ENCODE peak calls at places on chromosomes 12 and 14, in five cellular contexts. One of them, this sample, is unnamed.

GRCh38 chr12:30746190-30746589 is 8.6 kb downstream of the CAPRIN2 start:
- DNase-seq in mesendoderm: no peak
- DNase-seq in heart left ventricle: no peak
- DNase-seq in CD8-positive, alpha-beta memory T cell: no peak
- DNase-seq in thoracic aorta: no peak
- DNase-seq in this sample: no peak

GRCh38 chr12:118175823-118176447 is 40.0 kb downstream of the PEBP1 start:
- DNase-seq in CD8-positive, alpha-beta memory T cell: no peak
- DNase-seq in heart left ventricle: no peak
- DNase-seq in thoracic aorta: no peak
- DNase-seq in mesendoderm: no peak
- DNase-seq in this sample: no peak

GRCh38 chr12:88578821-88579518 is 1.3 kb downstream of the KITLG start:
- DNase-seq in CD8-positive, alpha-beta memory T cell: no peak
- DNase-seq in heart left ventricle: no peak
- DNase-seq in mesendoderm: peak; percentile 86
- DNase-seq in thoracic aorta: no peak
- DNase-seq in this sample: no peak

GRCh38 chr12:108367436-108367835 is 28.3 kb upstream of the CMKLR1 start:
- DNase-seq in mesendoderm: no peak
- DNase-seq in heart left ventricle: no peak
- DNase-seq in CD8-positive, alpha-beta memory T cell: no peak
- DNase-seq in thoracic aorta: no peak
- DNase-seq in this sample: no peak

GRCh38 chr12:46154221-46154975 is 114.4 kb downstream of the SLC38A1 start:
- DNase-seq in CD8-positive, alpha-beta memory T cell: no peak
- DNase-seq in mesendoderm: no peak
- DNase-seq in heart left ventricle: no peak
- DNase-seq in thoracic aorta: no peak
- DNase-seq in this sample: no peak

GRCh38 chr12:109880049-109880931 is at the start of gene GLTP:
- DNase-seq in thoracic aorta: peak; percentile 20
- DNase-seq in mesendoderm: peak; percentile 91
- DNase-seq in heart left ventricle: peak; percentile 91
- DNase-seq in CD8-positive, alpha-beta memory T cell: peak; percentile 93
- DNase-seq in this sample: peak; percentile 87

GRCh38 chr12:101713059-101713682 is 15.7 kb downstream of the CHPT1 start:
- DNase-seq in heart left ventricle: peak; percentile 55
- DNase-seq in thoracic aorta: no peak
- DNase-seq in mesendoderm: no peak
- DNase-seq in CD8-positive, alpha-beta memory T cell: no peak
- DNase-seq in this sample: peak; percentile 25

GRCh38 chr14:50139192-50139591 is 22.8 kb upstream of the VCPKMT start:
- DNase-seq in thoracic aorta: no peak
- DNase-seq in CD8-positive, alpha-beta memory T cell: no peak
- DNase-seq in mesendoderm: peak; percentile 75
- DNase-seq in heart left ventricle: no peak
- DNase-seq in this sample: no peak

GRCh38 chr14:105433161-105433605 is 13.6 kb downstream of the MTA1 start:
- DNase-seq in thoracic aorta: no peak
- DNase-seq in CD8-positive, alpha-beta memory T cell: no peak
- DNase-seq in heart left ventricle: no peak
- DNase-seq in mesendoderm: no peak
- DNase-seq in this sample: no peak

GRCh38 chr12:125262866-125263265 is 197.6 kb downstream of the AACS start:
- DNase-seq in mesendoderm: peak; percentile 19
- DNase-seq in CD8-positive, alpha-beta memory T cell: no peak
- DNase-seq in thoracic aorta: no peak
- DNase-seq in heart left ventricle: no peak
- DNase-seq in this sample: no peak

GRCh38 chr14:67170706-67171105 is 18.5 kb upstream of the GARIN2 start:
- DNase-seq in mesendoderm: no peak
- DNase-seq in thoracic aorta: no peak
- DNase-seq in CD8-positive, alpha-beta memory T cell: no peak
- DNase-seq in heart left ventricle: no peak
- DNase-seq in this sample: no peak

GRCh38 chr12:14827043-14827442 is 13.1 kb upstream of the SMCO3 start:
- DNase-seq in mesendoderm: no peak
- DNase-seq in heart left ventricle: no peak
- DNase-seq in CD8-positive, alpha-beta memory T cell: no peak
- DNase-seq in thoracic aorta: no peak
- DNase-seq in this sample: no peak

GRCh38 chr12:108635201-108635996 is 1.7 kb upstream of the SELPLG start:
- DNase-seq in mesendoderm: peak; percentile 26
- DNase-seq in CD8-positive, alpha-beta memory T cell: peak; percentile 73
- DNase-seq in thoracic aorta: no peak
- DNase-seq in heart left ventricle: no peak
- DNase-seq in this sample: no peak

GRCh38 chr14:66009104-66009503 is 477.1 kb upstream of the CCDC196 start:
- DNase-seq in heart left ventricle: peak; percentile 24
- DNase-seq in CD8-positive, alpha-beta memory T cell: no peak
- DNase-seq in mesendoderm: peak; percentile 94
- DNase-seq in thoracic aorta: no peak
- DNase-seq in this sample: no peak

GRCh38 chr14:22886500-22887259 is 3.7 kb downstream of the REM2 start:
- DNase-seq in thoracic aorta: peak; percentile 25
- DNase-seq in CD8-positive, alpha-beta memory T cell: peak; percentile 71
- DNase-seq in mesendoderm: peak; percentile 94
- DNase-seq in heart left ventricle: peak; percentile 68
- DNase-seq in this sample: peak; percentile 71

GRCh38 chr14:23252420-23253333 is 14.9 kb downstream of the RNF212B start:
- DNase-seq in thoracic aorta: no peak
- DNase-seq in heart left ventricle: no peak
- DNase-seq in mesendoderm: peak; percentile 85
- DNase-seq in CD8-positive, alpha-beta memory T cell: no peak
- DNase-seq in this sample: no peak

GRCh38 chr12:106885026-106885425 is 70.7 kb upstream of the TMEM263 start:
- DNase-seq in thoracic aorta: no peak
- DNase-seq in heart left ventricle: no peak
- DNase-seq in CD8-positive, alpha-beta memory T cell: no peak
- DNase-seq in mesendoderm: no peak
- DNase-seq in this sample: no peak

GRCh38 chr14:68688872-68689371 is 103.9 kb downstream of the ZFP36L1 start:
- DNase-seq in mesendoderm: no peak
- DNase-seq in thoracic aorta: no peak
- DNase-seq in heart left ventricle: no peak
- DNase-seq in CD8-positive, alpha-beta memory T cell: no peak
- DNase-seq in this sample: no peak

GRCh38 chr12:28893365-28893764 is 255.7 kb upstream of the FAR2 start:
- DNase-seq in thoracic aorta: no peak
- DNase-seq in CD8-positive, alpha-beta memory T cell: no peak
- DNase-seq in mesendoderm: no peak
- DNase-seq in heart left ventricle: no peak
- DNase-seq in this sample: no peak

GRCh38 chr14:49621114-49621881 is 699 bp downstream of the MGAT2 start:
- DNase-seq in thoracic aorta: peak; percentile 25
- DNase-seq in mesendoderm: peak; percentile 87
- DNase-seq in CD8-positive, alpha-beta memory T cell: no peak
- DNase-seq in heart left ventricle: peak; percentile 84
- DNase-seq in this sample: peak; percentile 71

GRCh38 chr14:61663312-61663974 is 31.9 kb upstream of the HIF1A start:
- DNase-seq in thoracic aorta: no peak
- DNase-seq in CD8-positive, alpha-beta memory T cell: peak; percentile 19
- DNase-seq in heart left ventricle: no peak
- DNase-seq in mesendoderm: no peak
- DNase-seq in this sample: no peak
- H3K27ac ChIP-seq in thoracic aorta: no peak overlapping the region
- H3K27ac ChIP-seq in CD8-positive, alpha-beta memory T cell: peak overlapping the region; percentile 5
- H3K27ac ChIP-seq in heart left ventricle: no peak overlapping the region
- H3K27ac ChIP-seq in mesendoderm: no peak overlapping the region
- H3K27ac ChIP-seq in this sample: no peak overlapping the region

DNA sequence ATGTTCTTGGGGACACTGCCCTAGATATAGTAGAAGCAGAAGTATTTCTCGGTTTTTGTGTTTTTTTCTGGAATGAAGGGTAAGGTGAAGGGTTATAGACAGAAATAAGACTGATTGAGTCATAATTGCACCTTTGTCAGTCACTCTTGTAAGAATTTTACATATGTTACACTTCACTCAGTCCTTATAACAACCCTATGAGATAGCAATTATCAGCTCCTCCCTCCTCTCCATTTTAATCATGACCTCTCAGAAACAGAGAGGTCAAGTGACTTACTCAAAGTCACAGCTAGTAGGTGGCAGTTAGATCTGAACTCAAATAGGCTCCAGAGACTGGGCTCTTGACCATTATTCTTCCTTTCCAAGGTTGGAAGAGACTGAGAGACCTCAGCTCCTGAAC is 121.1 kb downstream of the CRADD start:
- DNase-seq in thoracic aorta: no peak
- DNase-seq in mesendoderm: no peak
- DNase-seq in CD8-positive, alpha-beta memory T cell: no peak
- DNase-seq in heart left ventricle: no peak
- DNase-seq in this sample: no peak
- H3K27me3 ChIP-seq in thoracic aorta: no peaks in the 10 kb centered on the region
- H3K27me3 ChIP-seq in mesendoderm: no peaks in the 10 kb centered on the region
- H3K27me3 ChIP-seq in CD8-positive, alpha-beta memory T cell: no peaks in the 10 kb centered on the region
- H3K27me3 ChIP-seq in heart left ventricle: no peaks in the 10 kb centered on the region
- H3K27me3 ChIP-seq in this sample: no peaks in the 10 kb centered on the region

DNA sequence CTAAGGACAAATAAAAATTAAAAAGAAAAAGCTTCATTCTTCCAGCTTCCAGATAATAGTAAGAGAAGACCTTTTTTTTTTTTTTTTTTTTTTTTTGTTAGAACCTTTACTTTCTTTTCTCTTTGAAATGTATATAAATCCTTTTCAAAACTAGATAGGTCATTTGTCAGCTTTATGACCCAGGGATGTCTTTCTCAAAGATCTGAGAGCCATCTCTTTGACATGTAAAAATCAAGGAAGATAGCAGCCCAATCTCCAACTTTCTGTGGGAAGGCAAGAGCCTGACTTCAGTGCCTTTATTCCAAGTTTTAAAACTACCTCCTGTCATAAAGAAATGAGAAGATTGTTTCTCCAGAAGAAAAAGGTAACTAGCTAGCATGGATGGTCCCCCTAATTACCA is 203.3 kb upstream of the LRFN5 start:
- DNase-seq in heart left ventricle: no peak
- DNase-seq in CD8-positive, alpha-beta memory T cell: no peak
- DNase-seq in mesendoderm: peak; percentile 17
- DNase-seq in thoracic aorta: no peak
- DNase-seq in this sample: no peak
- H3K27ac ChIP-seq in heart left ventricle: no peak overlapping the region
- H3K27ac ChIP-seq in CD8-positive, alpha-beta memory T cell: no peak overlapping the region
- H3K27ac ChIP-seq in mesendoderm: no peak overlapping the region
- H3K27ac ChIP-seq in thoracic aorta: no peak overlapping the region
- H3K27ac ChIP-seq in this sample: no peak overlapping the region

DNA sequence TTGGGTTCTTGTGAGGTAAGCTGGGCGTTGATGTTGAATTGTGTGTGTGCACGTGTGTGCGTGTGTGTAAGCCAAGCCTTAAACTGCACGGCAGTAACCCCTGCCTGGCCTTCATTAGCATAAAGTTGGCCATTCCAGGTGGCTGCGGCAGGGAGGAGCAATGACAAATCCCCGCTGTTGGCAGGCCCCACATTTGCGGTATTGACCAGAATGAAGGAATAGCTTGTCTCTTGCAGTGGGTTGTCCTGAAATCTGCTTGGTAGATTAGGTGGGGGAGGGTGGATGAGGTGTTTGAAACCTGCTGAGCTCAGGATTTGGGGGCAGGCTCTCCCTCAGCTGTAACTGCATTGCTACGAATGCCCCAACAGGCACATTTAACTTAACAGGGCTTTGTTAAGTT is 7.3 kb downstream of the VSX2 start:
- DNase-seq in thoracic aorta: no peak
- DNase-seq in mesendoderm: no peak
- DNase-seq in heart left ventricle: no peak
- DNase-seq in CD8-positive, alpha-beta memory T cell: no peak
- DNase-seq in this sample: no peak
- H3K27me3 ChIP-seq in thoracic aorta: peaks cover 13% of the 10 kb centered on the region
- H3K27me3 ChIP-seq in mesendoderm: peaks cover 25% of the 10 kb centered on the region
- H3K27me3 ChIP-seq in heart left ventricle: peaks cover 51% of the 10 kb centered on the region
- H3K27me3 ChIP-seq in CD8-positive, alpha-beta memory T cell: peaks cover 42% of the 10 kb centered on the region
- H3K27me3 ChIP-seq in this sample: peaks cover 72% of the 10 kb centered on the region

GRCh38 chr12:34219046-34219770 is 196.9 kb downstream of the ALG10 start:
- DNase-seq in thoracic aorta: no peak
- DNase-seq in CD8-positive, alpha-beta memory T cell: peak; percentile 12
- DNase-seq in heart left ventricle: no peak
- DNase-seq in mesendoderm: peak; percentile 14
- DNase-seq in this sample: no peak
- H3K27ac ChIP-seq in thoracic aorta: no peak overlapping the region
- H3K27ac ChIP-seq in CD8-positive, alpha-beta memory T cell: no peak overlapping the region
- H3K27ac ChIP-seq in heart left ventricle: no peak overlapping the region
- H3K27ac ChIP-seq in mesendoderm: no peak overlapping the region
- H3K27ac ChIP-seq in this sample: peak overlapping the region; percentile 54

DNA sequence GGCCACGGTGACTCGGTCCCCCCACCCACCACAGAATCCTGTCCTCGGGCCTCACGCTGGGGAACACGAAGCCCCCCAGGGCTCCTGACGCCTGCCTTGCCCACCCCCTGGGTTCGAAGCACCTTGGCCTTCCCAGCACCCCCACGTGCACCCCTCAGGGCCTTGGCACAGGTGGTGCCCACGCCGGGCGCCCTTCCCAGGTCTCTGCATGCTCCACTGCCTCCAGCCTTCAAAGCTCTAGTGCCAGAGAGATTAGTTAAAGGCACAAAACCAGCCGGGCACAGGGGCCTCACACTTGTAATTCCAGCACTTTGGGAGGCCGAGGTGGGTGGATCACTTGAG is 61.8 kb downstream of the NOC4L start:
- DNase-seq in mesendoderm: no peak
- DNase-seq in thoracic aorta: no peak
- DNase-seq in heart left ventricle: no peak
- DNase-seq in CD8-positive, alpha-beta memory T cell: no peak
- DNase-seq in this sample: no peak
- H3K27me3 ChIP-seq in mesendoderm: no peaks in the 10 kb centered on the region
- H3K27me3 ChIP-seq in thoracic aorta: no peaks in the 10 kb centered on the region
- H3K27me3 ChIP-seq in heart left ventricle: peaks cover 58% of the 10 kb centered on the region
- H3K27me3 ChIP-seq in CD8-positive, alpha-beta memory T cell: peaks cover 20% of the 10 kb centered on the region
- H3K27me3 ChIP-seq in this sample: peaks cover 81% of the 10 kb centered on the region

DNA sequence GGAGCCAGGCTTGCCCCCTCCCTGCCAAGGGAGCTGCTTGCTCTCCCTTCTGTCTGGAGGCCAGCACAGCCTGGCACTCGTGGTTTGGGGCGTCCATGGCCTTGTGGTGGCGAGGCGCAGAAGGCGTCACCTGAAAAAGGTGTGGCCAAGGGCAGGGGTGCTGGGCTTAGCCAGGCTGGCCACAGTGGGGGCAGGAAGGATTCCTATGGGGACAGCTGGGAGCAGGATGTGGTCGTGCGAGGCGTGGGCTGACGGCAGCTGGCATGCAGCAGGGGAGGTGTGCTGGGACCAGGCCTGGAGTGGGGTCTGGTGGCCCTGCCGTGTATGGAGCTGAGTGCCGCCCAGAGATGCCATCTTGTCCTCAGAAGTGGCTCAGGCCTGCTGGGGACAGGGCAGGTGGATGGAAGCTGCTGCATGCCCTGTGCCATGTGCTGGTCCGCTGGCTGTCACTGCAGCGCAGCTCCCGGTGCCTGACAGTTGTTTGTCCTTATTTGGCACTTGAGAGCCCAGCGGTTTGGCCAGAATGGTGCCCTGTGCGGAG is 30.0 kb downstream of the SH2B3 start:
- DNase-seq in thoracic aorta: no peak
- DNase-seq in CD8-positive, alpha-beta memory T cell: peak; percentile 57
- DNase-seq in mesendoderm: no peak
- DNase-seq in heart left ventricle: no peak
- DNase-seq in this sample: no peak
- H3K27ac ChIP-seq in thoracic aorta: no peak overlapping the region
- H3K27ac ChIP-seq in CD8-positive, alpha-beta memory T cell: peak overlapping the region; percentile 98
- H3K27ac ChIP-seq in mesendoderm: no peak overlapping the region
- H3K27ac ChIP-seq in heart left ventricle: peak overlapping the region; percentile 85
- H3K27ac ChIP-seq in this sample: peak overlapping the region; percentile 97

GRCh38 chr14:76386922-76387782 is 11.2 kb downstream of the ESRRB start:
- DNase-seq in heart left ventricle: peak; percentile 67
- DNase-seq in thoracic aorta: no peak
- DNase-seq in mesendoderm: peak; percentile 80
- DNase-seq in CD8-positive, alpha-beta memory T cell: peak; percentile 17
- DNase-seq in this sample: peak; percentile 47
- H3K27me3 ChIP-seq in heart left ventricle: peaks cover 26% of the 10 kb centered on the region
- H3K27me3 ChIP-seq in thoracic aorta: no peaks in the 10 kb centered on the region
- H3K27me3 ChIP-seq in mesendoderm: no peaks in the 10 kb centered on the region
- H3K27me3 ChIP-seq in CD8-positive, alpha-beta memory T cell: peaks cover 4% of the 10 kb centered on the region
- H3K27me3 ChIP-seq in this sample: peaks cover 34% of the 10 kb centered on the region

This sample was measured in left ventricle myocardium inferior.